ENCODE peak calls at places on chromosomes 13 and 19, in four cellular contexts. One of them, this sample, is unnamed.

GRCh38 chr19:3073159-3073563 is 10.9 kb upstream of the TLE5 start:
- DNase-seq in T-helper 2 cell: no peak
- DNase-seq in stimulated activated CD8-positive, alpha-beta memory T cell treated with anti-CD3 and anti-CD28 coated beads, Interleukin-7, amount 100 ng/mL, for 24 hours: no peak
- DNase-seq in MCF 10A: peak; percentile 54
- DNase-seq in this sample: peak; percentile 46

GRCh38 chr13:46137627-46138026 is 32.8 kb upstream of the CPB2 start:
- DNase-seq in T-helper 2 cell: no peak
- DNase-seq in stimulated activated CD8-positive, alpha-beta memory T cell treated with anti-CD3 and anti-CD28 coated beads, Interleukin-7, amount 100 ng/mL, for 24 hours: no peak
- DNase-seq in MCF 10A: no peak
- DNase-seq in this sample: no peak

GRCh38 chr19:27740396-27740795 is 1472.6 kb downstream of the UQCRFS1 start:
- DNase-seq in T-helper 2 cell: no peak
- DNase-seq in stimulated activated CD8-positive, alpha-beta memory T cell treated with anti-CD3 and anti-CD28 coated beads, Interleukin-7, amount 100 ng/mL, for 24 hours: no peak
- DNase-seq in MCF 10A: no peak
- DNase-seq in this sample: no peak

GRCh38 chr19:2798733-2799132 is 13.4 kb downstream of the THOP1 start:
- DNase-seq in T-helper 2 cell: no peak
- DNase-seq in stimulated activated CD8-positive, alpha-beta memory T cell treated with anti-CD3 and anti-CD28 coated beads, Interleukin-7, amount 100 ng/mL, for 24 hours: no peak
- DNase-seq in MCF 10A: no peak
- DNase-seq in this sample: no peak

GRCh38 chr19:44943801-44944249 is 1.8 kb downstream of the APOC4 start:
- DNase-seq in T-helper 2 cell: no peak
- DNase-seq in stimulated activated CD8-positive, alpha-beta memory T cell treated with anti-CD3 and anti-CD28 coated beads, Interleukin-7, amount 100 ng/mL, for 24 hours: no peak
- DNase-seq in MCF 10A: peak; percentile 51
- DNase-seq in this sample: no peak

GRCh38 chr13:99704390-99704789 is 203.1 kb downstream of the TM9SF2 start:
- DNase-seq in T-helper 2 cell: no peak
- DNase-seq in stimulated activated CD8-positive, alpha-beta memory T cell treated with anti-CD3 and anti-CD28 coated beads, Interleukin-7, amount 100 ng/mL, for 24 hours: no peak
- DNase-seq in MCF 10A: no peak
- DNase-seq in this sample: no peak

GRCh38 chr13:58773280-58773859 is 1141.8 kb downstream of the PCDH17 start:
- DNase-seq in T-helper 2 cell: no peak
- DNase-seq in stimulated activated CD8-positive, alpha-beta memory T cell treated with anti-CD3 and anti-CD28 coated beads, Interleukin-7, amount 100 ng/mL, for 24 hours: no peak
- DNase-seq in MCF 10A: no peak
- DNase-seq in this sample: no peak

GRCh38 chr13:53612200-53612599 is 583.6 kb downstream of the OLFM4 start:
- DNase-seq in T-helper 2 cell: no peak
- DNase-seq in stimulated activated CD8-positive, alpha-beta memory T cell treated with anti-CD3 and anti-CD28 coated beads, Interleukin-7, amount 100 ng/mL, for 24 hours: no peak
- DNase-seq in MCF 10A: no peak
- DNase-seq in this sample: no peak

GRCh38 chr19:14150770-14151661 is 14.6 kb upstream of the ASF1B start:
- DNase-seq in T-helper 2 cell: no peak
- DNase-seq in stimulated activated CD8-positive, alpha-beta memory T cell treated with anti-CD3 and anti-CD28 coated beads, Interleukin-7, amount 100 ng/mL, for 24 hours: no peak
- DNase-seq in MCF 10A: no peak
- DNase-seq in this sample: no peak

GRCh38 chr13:32427852-32428580 is at the start of gene N4BP2L1:
- DNase-seq in T-helper 2 cell: peak; percentile 82
- DNase-seq in stimulated activated CD8-positive, alpha-beta memory T cell treated with anti-CD3 and anti-CD28 coated beads, Interleukin-7, amount 100 ng/mL, for 24 hours: peak; percentile 63
- DNase-seq in MCF 10A: peak; percentile 40
- DNase-seq in this sample: no peak

GRCh38 chr19:47272448-47273312 is 2.0 kb upstream of the INAFM1 start:
- DNase-seq in T-helper 2 cell: no peak
- DNase-seq in stimulated activated CD8-positive, alpha-beta memory T cell treated with anti-CD3 and anti-CD28 coated beads, Interleukin-7, amount 100 ng/mL, for 24 hours: no peak
- DNase-seq in MCF 10A: no peak
- DNase-seq in this sample: no peak

GRCh38 chr19:14031719-14032480 is at the start of gene IL27RA:
- DNase-seq in T-helper 2 cell: peak; percentile 86
- DNase-seq in stimulated activated CD8-positive, alpha-beta memory T cell treated with anti-CD3 and anti-CD28 coated beads, Interleukin-7, amount 100 ng/mL, for 24 hours: peak; percentile 55
- DNase-seq in MCF 10A: peak; percentile 60
- DNase-seq in this sample: peak; percentile 13

GRCh38 chr13:65532231-65532630 is 1697.9 kb downstream of the PCDH9 start:
- DNase-seq in T-helper 2 cell: no peak
- DNase-seq in stimulated activated CD8-positive, alpha-beta memory T cell treated with anti-CD3 and anti-CD28 coated beads, Interleukin-7, amount 100 ng/mL, for 24 hours: no peak
- DNase-seq in MCF 10A: no peak
- DNase-seq in this sample: no peak

GRCh38 chr13:45231722-45232121 is 30.9 kb upstream of the KCTD4 start:
- DNase-seq in T-helper 2 cell: no peak
- DNase-seq in stimulated activated CD8-positive, alpha-beta memory T cell treated with anti-CD3 and anti-CD28 coated beads, Interleukin-7, amount 100 ng/mL, for 24 hours: no peak
- DNase-seq in MCF 10A: no peak
- DNase-seq in this sample: peak; percentile 57

GRCh38 chr19:10289167-10289835 is 451 bp upstream of the ICAM5 start:
- DNase-seq in T-helper 2 cell: peak; percentile 55
- DNase-seq in stimulated activated CD8-positive, alpha-beta memory T cell treated with anti-CD3 and anti-CD28 coated beads, Interleukin-7, amount 100 ng/mL, for 24 hours: no peak
- DNase-seq in MCF 10A: peak; percentile 79
- DNase-seq in this sample: peak; percentile 41

GRCh38 chr19:50626796-50627195 is 12.9 kb downstream of the SYT3 start:
- DNase-seq in T-helper 2 cell: no peak
- DNase-seq in stimulated activated CD8-positive, alpha-beta memory T cell treated with anti-CD3 and anti-CD28 coated beads, Interleukin-7, amount 100 ng/mL, for 24 hours: no peak
- DNase-seq in MCF 10A: no peak
- DNase-seq in this sample: no peak

GRCh38 chr19:54646331-54646841 is 16.1 kb downstream of the LILRB1 start:
- DNase-seq in T-helper 2 cell: no peak
- DNase-seq in stimulated activated CD8-positive, alpha-beta memory T cell treated with anti-CD3 and anti-CD28 coated beads, Interleukin-7, amount 100 ng/mL, for 24 hours: no peak
- DNase-seq in MCF 10A: no peak
- DNase-seq in this sample: no peak

GRCh38 chr13:33633701-33634525 is 184.0 kb upstream of the RFC3 start:
- DNase-seq in T-helper 2 cell: no peak
- DNase-seq in stimulated activated CD8-positive, alpha-beta memory T cell treated with anti-CD3 and anti-CD28 coated beads, Interleukin-7, amount 100 ng/mL, for 24 hours: no peak
- DNase-seq in MCF 10A: peak; percentile 68
- DNase-seq in this sample: peak; percentile 99

GRCh38 chr13:48155850-48156249 is 60.9 kb upstream of the MED4 start:
- DNase-seq in T-helper 2 cell: peak; percentile 72
- DNase-seq in stimulated activated CD8-positive, alpha-beta memory T cell treated with anti-CD3 and anti-CD28 coated beads, Interleukin-7, amount 100 ng/mL, for 24 hours: no peak
- DNase-seq in MCF 10A: peak; percentile 89
- DNase-seq in this sample: peak; percentile 100

GRCh38 chr19:16315825-16316505 is 8.7 kb upstream of the KLF2 start:
- DNase-seq in T-helper 2 cell: no peak
- DNase-seq in stimulated activated CD8-positive, alpha-beta memory T cell treated with anti-CD3 and anti-CD28 coated beads, Interleukin-7, amount 100 ng/mL, for 24 hours: no peak
- DNase-seq in MCF 10A: peak; percentile 81
- DNase-seq in this sample: peak; percentile 84

GRCh38 chr19:55354698-55355212 is at the start of gene COX6B2:
- DNase-seq in T-helper 2 cell: no peak
- DNase-seq in stimulated activated CD8-positive, alpha-beta memory T cell treated with anti-CD3 and anti-CD28 coated beads, Interleukin-7, amount 100 ng/mL, for 24 hours: no peak
- DNase-seq in MCF 10A: no peak
- DNase-seq in this sample: no peak

GRCh38 chr13:113084943-113085540 is 20.5 kb upstream of the F7 start:
- DNase-seq in T-helper 2 cell: no peak
- DNase-seq in stimulated activated CD8-positive, alpha-beta memory T cell treated with anti-CD3 and anti-CD28 coated beads, Interleukin-7, amount 100 ng/mL, for 24 hours: no peak
- DNase-seq in MCF 10A: no peak
- DNase-seq in this sample: no peak

GRCh38 chr13:59780058-59780457 is 383.7 kb downstream of the DIAPH3 start:
- DNase-seq in T-helper 2 cell: no peak
- DNase-seq in stimulated activated CD8-positive, alpha-beta memory T cell treated with anti-CD3 and anti-CD28 coated beads, Interleukin-7, amount 100 ng/mL, for 24 hours: no peak
- DNase-seq in MCF 10A: no peak
- DNase-seq in this sample: peak; percentile 64

GRCh38 chr19:39308531-39309304 is 11.9 kb downstream of the LRFN1 start:
- DNase-seq in T-helper 2 cell: no peak
- DNase-seq in stimulated activated CD8-positive, alpha-beta memory T cell treated with anti-CD3 and anti-CD28 coated beads, Interleukin-7, amount 100 ng/mL, for 24 hours: no peak
- DNase-seq in MCF 10A: no peak
- DNase-seq in this sample: peak; percentile 11

GRCh38 chr13:41649659-41650058 is 192.3 kb downstream of the RGCC start:
- DNase-seq in T-helper 2 cell: no peak
- DNase-seq in stimulated activated CD8-positive, alpha-beta memory T cell treated with anti-CD3 and anti-CD28 coated beads, Interleukin-7, amount 100 ng/mL, for 24 hours: no peak
- DNase-seq in MCF 10A: peak; percentile 9
- DNase-seq in this sample: no peak

GRCh38 chr19:42555801-42556200 is 27.5 kb upstream of the CEACAM1 start:
- DNase-seq in T-helper 2 cell: no peak
- DNase-seq in stimulated activated CD8-positive, alpha-beta memory T cell treated with anti-CD3 and anti-CD28 coated beads, Interleukin-7, amount 100 ng/mL, for 24 hours: no peak
- DNase-seq in MCF 10A: no peak
- DNase-seq in this sample: no peak

GRCh38 chr19:55369651-55370304 is 485 bp downstream of the IL11 start:
- DNase-seq in T-helper 2 cell: no peak
- DNase-seq in stimulated activated CD8-positive, alpha-beta memory T cell treated with anti-CD3 and anti-CD28 coated beads, Interleukin-7, amount 100 ng/mL, for 24 hours: no peak
- DNase-seq in MCF 10A: peak; percentile 56
- DNase-seq in this sample: peak; percentile 58

GRCh38 chr13:54287062-54287764 is 1258.6 kb downstream of the OLFM4 start:
- DNase-seq in T-helper 2 cell: no peak
- DNase-seq in stimulated activated CD8-positive, alpha-beta memory T cell treated with anti-CD3 and anti-CD28 coated beads, Interleukin-7, amount 100 ng/mL, for 24 hours: no peak
- DNase-seq in MCF 10A: no peak
- DNase-seq in this sample: no peak

GRCh38 chr13:53074119-53074518 is 45.5 kb downstream of the OLFM4 start:
- DNase-seq in T-helper 2 cell: no peak
- DNase-seq in stimulated activated CD8-positive, alpha-beta memory T cell treated with anti-CD3 and anti-CD28 coated beads, Interleukin-7, amount 100 ng/mL, for 24 hours: no peak
- DNase-seq in MCF 10A: no peak
- DNase-seq in this sample: no peak

GRCh38 chr13:72029981-72030380 is 163.0 kb upstream of the DACH1 start:
- DNase-seq in T-helper 2 cell: no peak
- DNase-seq in stimulated activated CD8-positive, alpha-beta memory T cell treated with anti-CD3 and anti-CD28 coated beads, Interleukin-7, amount 100 ng/mL, for 24 hours: no peak
- DNase-seq in MCF 10A: no peak
- DNase-seq in this sample: no peak

GRCh38 chr19:39083983-39084731 is at the start of gene ACP7:
- DNase-seq in T-helper 2 cell: no peak
- DNase-seq in stimulated activated CD8-positive, alpha-beta memory T cell treated with anti-CD3 and anti-CD28 coated beads, Interleukin-7, amount 100 ng/mL, for 24 hours: no peak
- DNase-seq in MCF 10A: no peak
- DNase-seq in this sample: no peak

GRCh38 chr19:8484331-8484894 is 18.0 kb downstream of the PRAM1 start:
- DNase-seq in T-helper 2 cell: no peak
- DNase-seq in stimulated activated CD8-positive, alpha-beta memory T cell treated with anti-CD3 and anti-CD28 coated beads, Interleukin-7, amount 100 ng/mL, for 24 hours: no peak
- DNase-seq in MCF 10A: no peak
- DNase-seq in this sample: no peak

GRCh38 chr19:31303262-31303815 is 45.9 kb downstream of the TSHZ3 start:
- DNase-seq in T-helper 2 cell: no peak
- DNase-seq in stimulated activated CD8-positive, alpha-beta memory T cell treated with anti-CD3 and anti-CD28 coated beads, Interleukin-7, amount 100 ng/mL, for 24 hours: no peak
- DNase-seq in MCF 10A: no peak
- DNase-seq in this sample: no peak

GRCh38 chr13:105655046-105655445 is 880.4 kb downstream of the EFNB2 start:
- DNase-seq in T-helper 2 cell: no peak
- DNase-seq in stimulated activated CD8-positive, alpha-beta memory T cell treated with anti-CD3 and anti-CD28 coated beads, Interleukin-7, amount 100 ng/mL, for 24 hours: no peak
- DNase-seq in MCF 10A: peak; percentile 73
- DNase-seq in this sample: peak; percentile 76